ENCODE peak calls at places on chromosomes 2 and 18, in five cellular contexts. One of them, this sample, is unnamed.

GRCh38 chr2:67760995-67761394 is 301.8 kb downstream of the C1D start:
- DNase-seq in GM12878: no peak
- DNase-seq in left ventricle myocardium superior: no peak
- DNase-seq in nephron progenitor cell: no peak
- DNase-seq in naive thymus-derived CD8-positive, alpha-beta T cell: no peak
- DNase-seq in this sample: no peak

GRCh38 chr2:205681836-205682238 is 464 bp upstream of the NRP2 start:
- DNase-seq in GM12878: no peak
- DNase-seq in left ventricle myocardium superior: peak; percentile 40
- DNase-seq in nephron progenitor cell: peak; percentile 61
- DNase-seq in naive thymus-derived CD8-positive, alpha-beta T cell: no peak
- DNase-seq in this sample: no peak

GRCh38 chr2:95039410-95039809 is 13.9 kb downstream of the MAL start:
- DNase-seq in GM12878: no peak
- DNase-seq in left ventricle myocardium superior: no peak
- DNase-seq in nephron progenitor cell: no peak
- DNase-seq in naive thymus-derived CD8-positive, alpha-beta T cell: no peak
- DNase-seq in this sample: no peak

GRCh38 chr2:165197346-165197745 is 6.5 kb downstream of the SCN3A start:
- DNase-seq in GM12878: no peak
- DNase-seq in left ventricle myocardium superior: no peak
- DNase-seq in nephron progenitor cell: no peak
- DNase-seq in naive thymus-derived CD8-positive, alpha-beta T cell: no peak
- DNase-seq in this sample: no peak

GRCh38 chr2:68730828-68731227 is 3.8 kb upstream of the ARHGAP25 start:
- DNase-seq in GM12878: no peak
- DNase-seq in left ventricle myocardium superior: no peak
- DNase-seq in nephron progenitor cell: no peak
- DNase-seq in naive thymus-derived CD8-positive, alpha-beta T cell: no peak
- DNase-seq in this sample: no peak

GRCh38 chr2:179579744-179580143 is 281.7 kb downstream of the ZNF385B start:
- DNase-seq in GM12878: no peak
- DNase-seq in left ventricle myocardium superior: no peak
- DNase-seq in nephron progenitor cell: no peak
- DNase-seq in naive thymus-derived CD8-positive, alpha-beta T cell: no peak
- DNase-seq in this sample: no peak

GRCh38 chr2:132715986-132716385 is 46.0 kb upstream of the LYPD1 start:
- DNase-seq in GM12878: no peak
- DNase-seq in left ventricle myocardium superior: no peak
- DNase-seq in nephron progenitor cell: no peak
- DNase-seq in naive thymus-derived CD8-positive, alpha-beta T cell: no peak
- DNase-seq in this sample: no peak

GRCh38 chr2:56287508-56287907 is 103.7 kb downstream of the CCDC85A start:
- DNase-seq in GM12878: no peak
- DNase-seq in left ventricle myocardium superior: no peak
- DNase-seq in nephron progenitor cell: no peak
- DNase-seq in naive thymus-derived CD8-positive, alpha-beta T cell: no peak
- DNase-seq in this sample: no peak

GRCh38 chr18:3892141-3892540 is 442.2 kb downstream of the TGIF1 start:
- DNase-seq in GM12878: no peak
- DNase-seq in left ventricle myocardium superior: no peak
- DNase-seq in nephron progenitor cell: no peak
- DNase-seq in naive thymus-derived CD8-positive, alpha-beta T cell: no peak
- DNase-seq in this sample: peak; percentile 61

GRCh38 chr2:115292742-115293141 is 850.3 kb downstream of the DPP10 start:
- DNase-seq in GM12878: no peak
- DNase-seq in left ventricle myocardium superior: no peak
- DNase-seq in nephron progenitor cell: no peak
- DNase-seq in naive thymus-derived CD8-positive, alpha-beta T cell: no peak
- DNase-seq in this sample: no peak

GRCh38 chr2:63692002-63692606 is 103.3 kb downstream of the MDH1 start:
- DNase-seq in GM12878: no peak
- DNase-seq in left ventricle myocardium superior: no peak
- DNase-seq in nephron progenitor cell: no peak
- DNase-seq in naive thymus-derived CD8-positive, alpha-beta T cell: peak; percentile 51
- DNase-seq in this sample: peak; percentile 36

GRCh38 chr18:7255054-7255453 is 24.2 kb downstream of the LRRC30 start:
- DNase-seq in GM12878: no peak
- DNase-seq in left ventricle myocardium superior: no peak
- DNase-seq in nephron progenitor cell: no peak
- DNase-seq in naive thymus-derived CD8-positive, alpha-beta T cell: no peak
- DNase-seq in this sample: no peak

GRCh38 chr2:51093016-51093415 is 61.1 kb upstream of the NRXN1 start:
- DNase-seq in GM12878: no peak
- DNase-seq in left ventricle myocardium superior: no peak
- DNase-seq in nephron progenitor cell: no peak
- DNase-seq in naive thymus-derived CD8-positive, alpha-beta T cell: no peak
- DNase-seq in this sample: no peak

GRCh38 chr2:241351640-241352031 is 4.4 kb upstream of the FARP2 start:
- DNase-seq in GM12878: no peak
- DNase-seq in left ventricle myocardium superior: no peak
- DNase-seq in nephron progenitor cell: no peak
- DNase-seq in naive thymus-derived CD8-positive, alpha-beta T cell: no peak
- DNase-seq in this sample: no peak